ENCODE peak calls at places on chromosomes 7 and 10, in seven cellular contexts. K, P, D, B, G, X and F are unnamed samples.

GRCh38 chr10:4241724-4242345 is 456.8 kb upstream of the KLF6 start:
- DNase-seq in K (peak), P (peak), D (peak), B (no peak), G (peak), X (peak), F (peak)

GRCh38 chr10:115141254-115141653 is 48.1 kb downstream of the ATRNL1 start:
- DNase-seq in K (peak), P (no peak), D (no peak), B (no peak), G (no peak), X (peak), F (no peak)

GRCh38 chr10:124526621-124527267 is 65.1 kb downstream of the LHPP start:
- DNase-seq in K (no peak), P (peak), D (no peak), B (no peak), G (no peak), X (no peak), F (no peak)

GRCh38 chr10:60375293-60376004 is 14.2 kb downstream of the ANK3 start:
- DNase-seq in K (no peak), P (no peak), D (no peak), B (no peak), G (no peak), X (no peak), F (no peak)

GRCh38 chr7:158568974-158569857 is 18.4 kb downstream of the PTPRN2 start:
- DNase-seq in K (no peak), P (no peak), D (no peak), B (no peak), G (no peak), X (no peak), F (no peak)

GRCh38 chr7:138556771-138557484 is 96.9 kb downstream of the TRIM24 start:
- DNase-seq in K (no peak), P (no peak), D (no peak), B (no peak), G (no peak), X (no peak), F (no peak)

GRCh38 chr7:51175316-51175991 is 141.2 kb downstream of the COBL start:
- DNase-seq in K (no peak), P (no peak), D (no peak), B (no peak), G (no peak), X (no peak), F (no peak)

GRCh38 chr7:130112078-130112477 is 41.7 kb downstream of the KLHDC10 start:
- DNase-seq in K (no peak), P (no peak), D (no peak), B (no peak), G (no peak), X (no peak), F (no peak)

GRCh38 chr10:104034401-104035053 is 51.2 kb downstream of the COL17A1 start:
- DNase-seq in K (no peak), P (no peak), D (no peak), B (no peak), G (no peak), X (no peak), F (no peak)

GRCh38 chr10:69071610-69072009 is 16.3 kb upstream of the SRGN start:
- DNase-seq in K (no peak), P (no peak), D (no peak), B (no peak), G (no peak), X (no peak), F (no peak)

GRCh38 chr7:23044581-23044980 is 30.7 kb upstream of the HYCC1 start:
- DNase-seq in K (no peak), P (no peak), D (no peak), B (no peak), G (no peak), X (no peak), F (no peak)

GRCh38 chr10:124077216-124077615 is 16.2 kb downstream of the CHST15 start:
- DNase-seq in K (peak), P (no peak), D (no peak), B (no peak), G (no peak), X (no peak), F (no peak)

GRCh38 chr10:108523016-108523415 is 1358.5 kb upstream of the SORCS1 start:
- DNase-seq in K (no peak), P (no peak), D (no peak), B (no peak), G (no peak), X (no peak), F (no peak)

GRCh38 chr10:47261121-47261520 is 38.9 kb upstream of the GDF10 start:
- DNase-seq in K (no peak), P (peak), D (no peak), B (no peak), G (no peak), X (no peak), F (no peak)

GRCh38 chr7:1290262-1291039 is 57.8 kb downstream of the UNCX start:
- DNase-seq in K (peak), P (peak), D (no peak), B (peak), G (no peak), X (no peak), F (peak)

GRCh38 chr7:35571596-35572240 is 123.2 kb downstream of the HERPUD2 start:
- DNase-seq in K (no peak), P (no peak), D (no peak), B (no peak), G (no peak), X (no peak), F (no peak)

GRCh38 chr10:44961231-44961571 is 1.6 kb downstream of the RASSF4 start:
- DNase-seq in K (no peak), P (no peak), D (no peak), B (peak), G (no peak), X (no peak), F (no peak)
- H3K4me3 ChIP-seq in K (no peak), P (no peak), D (no peak), B (peak), G (no peak), X (no peak), F (no peak)

DNA sequence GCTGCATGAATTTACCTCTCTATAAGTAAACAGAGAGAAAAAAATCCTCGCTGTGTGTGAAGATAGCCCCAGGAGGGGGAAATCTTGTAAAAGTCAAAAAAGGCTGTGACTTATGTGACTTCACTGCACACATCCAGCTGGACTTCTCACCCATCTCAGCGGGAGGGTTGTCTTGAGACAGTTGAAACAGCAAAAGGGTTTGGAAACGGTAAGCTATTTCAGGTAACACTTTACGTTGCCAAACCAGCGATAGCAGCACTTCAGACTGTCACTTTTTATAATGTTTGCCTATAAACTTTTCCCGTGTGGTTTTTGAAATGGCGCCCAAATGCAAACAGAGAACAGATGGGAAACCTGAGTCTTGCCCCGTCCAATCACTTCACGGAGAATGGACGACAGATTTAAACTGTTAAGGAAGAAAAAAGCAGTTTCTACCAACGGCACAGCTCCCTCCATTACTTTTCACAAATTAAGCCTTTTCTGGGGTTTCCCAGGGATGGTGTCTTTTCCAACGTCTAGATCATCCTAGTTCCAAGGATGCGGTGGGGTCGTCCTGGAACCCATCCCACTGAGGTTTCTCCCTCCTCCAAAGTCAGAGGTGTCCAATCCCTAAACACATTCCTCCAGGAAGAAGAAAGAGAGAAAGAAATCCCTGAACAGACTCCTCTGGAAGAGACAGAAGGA is 25.2 kb downstream of the FGFR2 start:
- DNase-seq in K (no peak), P (no peak), D (no peak), B (no peak), G (no peak), X (no peak), F (no peak)
- H3K4me3 ChIP-seq in K (no peak), P (no peak), D (no peak), B (no peak), G (no peak), X (no peak), F (no peak)

GRCh38 chr10:84194424-84195043 is at the start of gene CDHR1:
- DNase-seq in K (peak), P (no peak), D (no peak), B (peak), G (no peak), X (no peak), F (no peak)
- H3K4me3 ChIP-seq in K (peak), P (no peak), D (no peak), B (peak), G (peak), X (peak), F (peak)

GRCh38 chr7:4158406-4158805 is 523.7 kb upstream of the FOXK1 start:
- DNase-seq in K (no peak), P (no peak), D (no peak), B (no peak), G (no peak), X (no peak), F (no peak)

GRCh38 chr7:4157651-4158050 is 524.4 kb upstream of the FOXK1 start:
- DNase-seq in K (no peak), P (no peak), D (no peak), B (no peak), G (no peak), X (no peak), F (no peak)

GRCh38 chr7:4158826-4159225 is 523.3 kb upstream of the FOXK1 start:
- DNase-seq in K (no peak), P (no peak), D (no peak), B (no peak), G (no peak), X (no peak), F (no peak)

GRCh38 chr7:4162845-4163564 is 519.1 kb upstream of the FOXK1 start:
- DNase-seq in K (no peak), P (no peak), D (no peak), B (no peak), G (no peak), X (no peak), F (no peak)

DNA sequence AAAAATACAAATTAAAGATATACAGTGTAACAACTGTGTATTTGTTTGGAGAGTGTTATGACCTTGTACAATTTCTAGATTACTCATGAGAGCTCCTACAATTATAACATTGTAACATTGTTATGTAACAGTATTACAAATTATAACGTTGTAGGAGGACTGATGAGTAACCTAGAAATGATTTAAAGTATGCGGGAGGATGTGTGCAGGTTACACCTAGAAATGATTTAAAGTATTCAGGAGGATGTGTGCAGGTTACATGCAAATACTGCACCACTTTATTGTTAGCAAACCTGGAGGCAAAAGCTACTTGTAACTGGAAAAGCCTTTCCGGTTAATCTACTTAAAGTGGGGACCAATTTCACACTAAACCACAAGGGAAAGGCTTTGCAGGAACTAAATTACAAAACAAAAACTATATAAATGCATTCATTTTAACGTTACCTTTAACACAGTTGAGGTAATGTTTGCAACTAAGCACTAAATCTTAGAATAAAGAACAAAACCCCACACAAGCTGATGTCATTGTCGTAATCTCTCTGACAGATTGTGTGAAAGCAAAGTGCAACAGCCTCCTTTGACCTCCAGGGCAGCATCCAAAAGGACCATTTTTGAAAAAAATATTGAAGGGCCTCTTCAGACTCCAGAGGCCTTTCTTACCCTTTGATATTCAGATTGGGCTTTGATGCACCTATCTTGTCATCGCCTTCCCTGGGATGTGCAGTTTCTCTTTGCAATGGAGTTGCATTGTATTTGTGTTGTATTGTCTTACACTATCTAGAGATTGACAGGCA is 522.1 kb upstream of the FOXK1 start:
- DNase-seq in K (no peak), P (no peak), D (no peak), B (no peak), G (no peak), X (no peak), F (no peak)
- H3K4me3 ChIP-seq in K (no peak), P (no peak), D (no peak), B (no peak), G (no peak), X (no peak), F (no peak)

GRCh38 chr10:119671381-119671780 is 20.2 kb downstream of the BAG3 start:
- DNase-seq in K (no peak), P (no peak), D (no peak), B (no peak), G (no peak), X (no peak), F (no peak)

GRCh38 chr10:119670717-119671116 is 19.5 kb downstream of the BAG3 start:
- DNase-seq in K (no peak), P (no peak), D (no peak), B (no peak), G (no peak), X (no peak), F (no peak)

GRCh38 chr10:119669331-119669730 is 18.2 kb downstream of the BAG3 start:
- DNase-seq in K (no peak), P (no peak), D (no peak), B (no peak), G (no peak), X (no peak), F (no peak)

GRCh38 chr10:119668461-119668860 is 17.3 kb downstream of the BAG3 start:
- DNase-seq in K (no peak), P (no peak), D (no peak), B (no peak), G (no peak), X (no peak), F (no peak)

DNA sequence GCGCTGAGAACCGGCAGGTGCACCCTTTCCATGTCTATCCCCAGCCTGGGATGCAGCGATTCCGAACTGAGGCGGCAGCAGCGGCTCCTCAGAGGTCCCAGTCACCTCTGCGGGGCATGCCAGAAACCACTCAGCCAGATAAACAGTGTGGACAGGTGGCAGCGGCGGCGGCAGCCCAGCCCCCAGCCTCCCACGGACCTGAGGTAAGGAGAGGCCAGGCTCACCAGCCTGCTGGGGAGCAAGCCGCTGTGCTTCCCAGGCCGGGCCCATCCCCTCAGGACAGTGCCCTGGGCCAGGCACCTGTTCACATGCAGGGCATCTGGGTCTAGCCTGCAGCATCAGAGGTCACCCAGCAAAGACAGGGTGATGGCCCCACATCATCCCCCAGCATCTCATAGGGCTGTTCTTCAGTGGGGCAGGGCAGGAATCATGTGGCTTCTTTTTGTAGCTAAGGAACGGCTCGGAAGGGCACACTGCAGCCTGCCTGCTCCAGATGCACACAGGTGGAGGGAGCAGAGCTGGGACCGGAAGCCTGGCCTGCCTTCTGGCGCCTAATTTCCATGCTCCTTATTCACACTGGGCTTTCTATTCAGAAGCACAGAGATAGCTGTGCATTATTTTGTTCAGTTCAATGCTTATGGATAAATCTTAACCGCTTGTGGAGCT is 18.9 kb downstream of the BAG3 start:
- DNase-seq in K (no peak), P (no peak), D (no peak), B (no peak), G (no peak), X (no peak), F (no peak)
- H3K4me3 ChIP-seq in K (no peak), P (no peak), D (no peak), B (no peak), G (no peak), X (no peak), F (no peak)

DNA sequence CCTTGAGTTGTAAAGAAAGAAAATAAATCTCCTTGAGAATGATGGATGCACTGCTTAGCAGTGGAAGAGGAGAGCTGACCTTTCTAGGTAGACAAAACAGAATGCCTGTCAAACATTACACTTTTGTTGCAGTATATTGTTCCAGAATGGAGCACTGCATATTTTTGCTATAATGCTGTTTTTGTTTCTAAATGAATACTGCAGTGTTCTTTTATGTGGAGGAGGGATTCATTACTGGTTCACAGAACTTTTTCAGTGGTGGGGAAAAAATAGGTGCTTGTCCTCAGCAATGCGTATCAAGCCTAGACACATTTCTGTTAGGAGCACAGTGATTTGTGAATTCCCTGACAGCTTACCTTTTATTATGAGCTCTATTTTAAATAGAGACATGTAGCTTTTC is 66.1 kb downstream of the PTPRE start:
- DNase-seq in K (no peak), P (no peak), D (no peak), B (no peak), G (no peak), X (no peak), F (no peak)
- H3K4me3 ChIP-seq in K (no peak), P (no peak), D (no peak), B (peak), G (no peak), X (no peak), F (no peak)

DNA sequence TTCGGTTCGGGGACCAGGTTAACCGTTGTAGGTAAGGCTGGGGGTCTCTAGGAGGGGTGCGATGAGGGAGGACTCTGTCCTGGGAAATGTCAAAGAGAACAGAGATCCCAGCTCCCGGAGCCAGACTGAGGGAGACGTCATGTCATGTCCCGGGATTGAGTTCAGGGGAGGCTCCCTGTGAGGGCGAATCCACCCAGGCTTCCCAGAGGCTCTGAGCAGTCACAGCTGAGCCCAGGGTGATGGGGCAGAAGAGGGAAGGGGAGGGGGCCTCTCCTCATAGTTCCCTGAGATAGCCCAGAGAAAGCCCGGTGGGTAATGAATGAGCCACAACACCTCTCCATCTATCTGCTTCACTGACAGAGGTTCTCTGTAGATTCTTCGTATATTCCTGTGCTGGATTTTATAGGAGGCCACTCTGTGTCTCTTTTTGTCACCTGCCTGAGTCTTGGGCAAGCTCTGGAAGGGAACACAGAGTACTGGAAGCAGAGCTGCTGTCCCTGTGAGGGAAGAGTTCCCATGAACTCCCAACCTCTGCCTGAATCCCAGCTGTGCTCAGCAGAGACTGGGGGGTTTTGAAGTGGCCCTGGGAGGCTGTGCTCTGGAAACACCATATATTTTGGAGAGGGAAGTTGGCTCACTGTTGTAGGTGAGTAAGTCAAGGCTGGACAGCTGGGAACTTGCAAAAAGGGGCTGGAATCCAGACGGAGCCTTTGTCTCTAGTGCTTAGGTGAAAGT is 16.4 kb downstream of the PRSS2 start:
- DNase-seq in K (no peak), P (peak), D (no peak), B (no peak), G (no peak), X (no peak), F (no peak)
- H3K4me3 ChIP-seq in K (no peak), P (peak), D (no peak), B (no peak), G (no peak), X (no peak), F (no peak)

GRCh38 chr7:156608176-156608478 is 32.4 kb upstream of the RNF32 start:
- DNase-seq in K (no peak), P (no peak), D (no peak), B (no peak), G (no peak), X (no peak), F (no peak)
- H3K4me3 ChIP-seq in K (no peak), P (no peak), D (no peak), B (peak), G (peak), X (peak), F (no peak)

GRCh38 chr7:25710954-25711353 is 441.0 kb upstream of the NFE2L3 start:
- DNase-seq in K (no peak), P (no peak), D (no peak), B (no peak), G (no peak), X (no peak), F (no peak)
- H3K4me3 ChIP-seq in K (no peak), P (no peak), D (no peak), B (no peak), G (no peak), X (no peak), F (no peak)